ENCODE peak calls at places on chromosome X, in four cellular contexts. P is GM13977, Z is WTC11, J is lung. W is an unnamed sample.

GRCh38 chrX:122771933-122772332 is 412.1 kb upstream of the GRIA3 start:
- DNase-seq in P (no peak), J (no peak), Z (no peak), W (no peak)

GRCh38 chrX:45344597-45344996 is 143.9 kb upstream of the DIPK2B start:
- DNase-seq in P (no peak), J (no peak), Z (no peak), W (no peak)

GRCh38 chrX:103607385-103608304 is at the start of gene TCEAL3:
- DNase-seq in Z (peak), P (peak), J (peak), W (peak)

GRCh38 chrX:154351183-154352011 is 23.0 kb downstream of the FLNA start:
- DNase-seq in Z (no peak), J (no peak), P (no peak), W (no peak)

GRCh38 chrX:136166221-136166855 is 19.0 kb downstream of the FHL1 start:
- DNase-seq in P (no peak), Z (no peak), J (no peak), W (no peak)

GRCh38 chrX:19747672-19748610 is 139.5 kb downstream of the SH3KBP1 start:
- DNase-seq in Z (no peak), J (no peak), P (no peak), W (peak)

GRCh38 chrX:1452497-1453389 is at the start of gene ASMTL:
- DNase-seq in Z (peak), J (peak), P (peak), W (peak)

GRCh38 chrX:39431893-39432292 is 630.6 kb downstream of the MID1IP1 start:
- DNase-seq in J (no peak), Z (no peak), P (no peak), W (no peak)